ENCODE peak calls at places on chromosome 6, in seven cellular contexts. One of them, this sample, is unnamed.

GRCh38 chr6:84103029-84103428 is 69.5 kb downstream of the MRAP2 start:
- DNase-seq in GF-D8: no peak
- DNase-seq in GM23338: no peak
- DNase-seq in lower leg skin: no peak
- DNase-seq in stomach: no peak
- DNase-seq in glomerular endothelial cell: no peak
- DNase-seq in activated T-cell treated with anti-CD3 and anti-CD28 coated beads for 24 hours: no peak
- DNase-seq in this sample: peak; percentile 2

GRCh38 chr6:20706293-20707165 is 172.3 kb downstream of the CDKAL1 start:
- DNase-seq in glomerular endothelial cell: no peak
- DNase-seq in stomach: no peak
- DNase-seq in lower leg skin: no peak
- DNase-seq in activated T-cell treated with anti-CD3 and anti-CD28 coated beads for 24 hours: no peak
- DNase-seq in GM23338: no peak
- DNase-seq in GF-D8: no peak
- DNase-seq in this sample: peak; percentile 74

GRCh38 chr6:96468681-96469224 is 52.9 kb upstream of the UFL1 start:
- DNase-seq in glomerular endothelial cell: no peak
- DNase-seq in stomach: no peak
- DNase-seq in GF-D8: no peak
- DNase-seq in lower leg skin: no peak
- DNase-seq in GM23338: peak; percentile 50
- DNase-seq in activated T-cell treated with anti-CD3 and anti-CD28 coated beads for 24 hours: no peak
- DNase-seq in this sample: peak; percentile 27

GRCh38 chr6:99614430-99615161 is 8.0 kb downstream of the PRDM13 start:
- DNase-seq in lower leg skin: no peak
- DNase-seq in GF-D8: peak; percentile 62
- DNase-seq in GM23338: peak; percentile 83
- DNase-seq in stomach: no peak
- DNase-seq in activated T-cell treated with anti-CD3 and anti-CD28 coated beads for 24 hours: no peak
- DNase-seq in glomerular endothelial cell: no peak
- DNase-seq in this sample: peak; percentile 49

GRCh38 chr6:47727391-47727790 is 29.0 kb downstream of the ADGRF4 start:
- DNase-seq in lower leg skin: no peak
- DNase-seq in GM23338: no peak
- DNase-seq in stomach: no peak
- DNase-seq in activated T-cell treated with anti-CD3 and anti-CD28 coated beads for 24 hours: no peak
- DNase-seq in glomerular endothelial cell: no peak
- DNase-seq in GF-D8: no peak
- DNase-seq in this sample: no peak

GRCh38 chr6:140980265-140980887 is 1152.3 kb upstream of the GJE1 start:
- DNase-seq in glomerular endothelial cell: no peak
- DNase-seq in lower leg skin: no peak
- DNase-seq in GM23338: peak; percentile 30
- DNase-seq in activated T-cell treated with anti-CD3 and anti-CD28 coated beads for 24 hours: no peak
- DNase-seq in stomach: no peak
- DNase-seq in GF-D8: no peak
- DNase-seq in this sample: no peak

GRCh38 chr6:56995347-56995746 is 40.4 kb downstream of the BEND6 start:
- DNase-seq in GM23338: peak; percentile 68
- DNase-seq in glomerular endothelial cell: no peak
- DNase-seq in activated T-cell treated with anti-CD3 and anti-CD28 coated beads for 24 hours: no peak
- DNase-seq in stomach: no peak
- DNase-seq in GF-D8: no peak
- DNase-seq in lower leg skin: no peak
- DNase-seq in this sample: no peak

GRCh38 chr6:116244284-116244683 is 9.6 kb downstream of the TSPYL4 start:
- DNase-seq in GM23338: no peak
- DNase-seq in glomerular endothelial cell: no peak
- DNase-seq in lower leg skin: no peak
- DNase-seq in GF-D8: no peak
- DNase-seq in activated T-cell treated with anti-CD3 and anti-CD28 coated beads for 24 hours: no peak
- DNase-seq in stomach: peak; percentile 40
- DNase-seq in this sample: no peak

GRCh38 chr6:126341126-126341525 is 1.2 kb downstream of the CENPW start:
- DNase-seq in lower leg skin: no peak
- DNase-seq in activated T-cell treated with anti-CD3 and anti-CD28 coated beads for 24 hours: no peak
- DNase-seq in GM23338: no peak
- DNase-seq in GF-D8: no peak
- DNase-seq in glomerular endothelial cell: no peak
- DNase-seq in stomach: no peak
- DNase-seq in this sample: no peak

GRCh38 chr6:16205377-16206144 is 32.8 kb upstream of the GMPR start:
- DNase-seq in glomerular endothelial cell: no peak
- DNase-seq in GM23338: no peak
- DNase-seq in activated T-cell treated with anti-CD3 and anti-CD28 coated beads for 24 hours: no peak
- DNase-seq in GF-D8: peak; percentile 43
- DNase-seq in lower leg skin: no peak
- DNase-seq in stomach: no peak
- DNase-seq in this sample: peak; percentile 38

GRCh38 chr6:3751019-3751729 is at the start of gene PXDC1:
- DNase-seq in stomach: no peak
- DNase-seq in GM23338: peak; percentile 61
- DNase-seq in glomerular endothelial cell: no peak
- DNase-seq in activated T-cell treated with anti-CD3 and anti-CD28 coated beads for 24 hours: no peak
- DNase-seq in lower leg skin: no peak
- DNase-seq in GF-D8: no peak
- DNase-seq in this sample: no peak

GRCh38 chr6:27672113-27672799 is 199.4 kb upstream of the ZNF184 start:
- DNase-seq in stomach: no peak
- DNase-seq in GM23338: peak; percentile 87
- DNase-seq in lower leg skin: no peak
- DNase-seq in GF-D8: peak; percentile 44
- DNase-seq in activated T-cell treated with anti-CD3 and anti-CD28 coated beads for 24 hours: no peak
- DNase-seq in glomerular endothelial cell: no peak
- DNase-seq in this sample: no peak

GRCh38 chr6:140001851-140002301 is 627.4 kb upstream of the CITED2 start:
- DNase-seq in lower leg skin: no peak
- DNase-seq in glomerular endothelial cell: no peak
- DNase-seq in stomach: no peak
- DNase-seq in GM23338: no peak
- DNase-seq in GF-D8: no peak
- DNase-seq in activated T-cell treated with anti-CD3 and anti-CD28 coated beads for 24 hours: no peak
- DNase-seq in this sample: no peak

GRCh38 chr6:52457096-52457495 is 37.0 kb downstream of the EFHC1 start:
- DNase-seq in lower leg skin: no peak
- DNase-seq in glomerular endothelial cell: no peak
- DNase-seq in GM23338: no peak
- DNase-seq in GF-D8: no peak
- DNase-seq in activated T-cell treated with anti-CD3 and anti-CD28 coated beads for 24 hours: no peak
- DNase-seq in stomach: no peak
- DNase-seq in this sample: no peak

GRCh38 chr6:6837541-6838080 is 249.1 kb downstream of the LY86 start:
- DNase-seq in GF-D8: no peak
- DNase-seq in glomerular endothelial cell: no peak
- DNase-seq in lower leg skin: no peak
- DNase-seq in stomach: no peak
- DNase-seq in activated T-cell treated with anti-CD3 and anti-CD28 coated beads for 24 hours: no peak
- DNase-seq in GM23338: no peak
- DNase-seq in this sample: no peak

GRCh38 chr6:167856999-167857660 is 30.4 kb downstream of the AFDN start:
- DNase-seq in glomerular endothelial cell: no peak
- DNase-seq in activated T-cell treated with anti-CD3 and anti-CD28 coated beads for 24 hours: no peak
- DNase-seq in stomach: no peak
- DNase-seq in GF-D8: peak; percentile 44
- DNase-seq in lower leg skin: no peak
- DNase-seq in GM23338: peak; percentile 58
- DNase-seq in this sample: no peak

GRCh38 chr6:84910881-84911607 is 146.6 kb upstream of the TBX18 start:
- DNase-seq in lower leg skin: no peak
- DNase-seq in activated T-cell treated with anti-CD3 and anti-CD28 coated beads for 24 hours: no peak
- DNase-seq in glomerular endothelial cell: no peak
- DNase-seq in GM23338: peak; percentile 21
- DNase-seq in GF-D8: no peak
- DNase-seq in stomach: no peak
- DNase-seq in this sample: no peak

GRCh38 chr6:104953410-104953953 is 3.4 kb upstream of the LIN28B start:
- DNase-seq in GF-D8: no peak
- DNase-seq in activated T-cell treated with anti-CD3 and anti-CD28 coated beads for 24 hours: no peak
- DNase-seq in glomerular endothelial cell: no peak
- DNase-seq in stomach: no peak
- DNase-seq in GM23338: peak; percentile 90
- DNase-seq in lower leg skin: no peak
- DNase-seq in this sample: no peak

GRCh38 chr6:49955847-49956246 is 8.1 kb downstream of the DEFB114 start:
- DNase-seq in glomerular endothelial cell: no peak
- DNase-seq in GM23338: no peak
- DNase-seq in GF-D8: no peak
- DNase-seq in stomach: no peak
- DNase-seq in activated T-cell treated with anti-CD3 and anti-CD28 coated beads for 24 hours: no peak
- DNase-seq in lower leg skin: no peak
- DNase-seq in this sample: no peak

GRCh38 chr6:28710466-28711191 is 184.9 kb downstream of the GPX5 start:
- DNase-seq in activated T-cell treated with anti-CD3 and anti-CD28 coated beads for 24 hours: peak; percentile 16
- DNase-seq in GF-D8: no peak
- DNase-seq in lower leg skin: no peak
- DNase-seq in GM23338: peak; percentile 80
- DNase-seq in glomerular endothelial cell: no peak
- DNase-seq in stomach: no peak
- DNase-seq in this sample: peak; percentile 23

GRCh38 chr6:139303176-139303575 is 11.4 kb upstream of the TXLNB start:
- DNase-seq in stomach: no peak
- DNase-seq in GF-D8: no peak
- DNase-seq in glomerular endothelial cell: no peak
- DNase-seq in activated T-cell treated with anti-CD3 and anti-CD28 coated beads for 24 hours: no peak
- DNase-seq in lower leg skin: no peak
- DNase-seq in GM23338: no peak
- DNase-seq in this sample: no peak

GRCh38 chr6:137471497-137471896 is 22.7 kb downstream of the OLIG3 start:
- DNase-seq in GF-D8: no peak
- DNase-seq in GM23338: no peak
- DNase-seq in lower leg skin: no peak
- DNase-seq in glomerular endothelial cell: no peak
- DNase-seq in activated T-cell treated with anti-CD3 and anti-CD28 coated beads for 24 hours: no peak
- DNase-seq in stomach: no peak
- DNase-seq in this sample: peak; percentile 21

GRCh38 chr6:35082733-35083403 is 58.3 kb downstream of the TCP11 start:
- DNase-seq in glomerular endothelial cell: no peak
- DNase-seq in GM23338: no peak
- DNase-seq in stomach: no peak
- DNase-seq in activated T-cell treated with anti-CD3 and anti-CD28 coated beads for 24 hours: no peak
- DNase-seq in GF-D8: no peak
- DNase-seq in lower leg skin: no peak
- DNase-seq in this sample: no peak

GRCh38 chr6:20921533-20921932 is 387.3 kb downstream of the CDKAL1 start:
- DNase-seq in glomerular endothelial cell: no peak
- DNase-seq in stomach: no peak
- DNase-seq in lower leg skin: no peak
- DNase-seq in GM23338: no peak
- DNase-seq in activated T-cell treated with anti-CD3 and anti-CD28 coated beads for 24 hours: no peak
- DNase-seq in GF-D8: no peak
- DNase-seq in this sample: no peak

GRCh38 chr6:72348926-72349325 is 272.9 kb upstream of the KCNQ5 start:
- DNase-seq in stomach: no peak
- DNase-seq in glomerular endothelial cell: no peak
- DNase-seq in GM23338: no peak
- DNase-seq in lower leg skin: no peak
- DNase-seq in activated T-cell treated with anti-CD3 and anti-CD28 coated beads for 24 hours: no peak
- DNase-seq in GF-D8: no peak
- DNase-seq in this sample: no peak

GRCh38 chr6:22828179-22829062 is 259.1 kb downstream of the HDGFL1 start:
- DNase-seq in GM23338: peak; percentile 74
- DNase-seq in GF-D8: no peak
- DNase-seq in lower leg skin: peak; percentile 43
- DNase-seq in stomach: no peak
- DNase-seq in glomerular endothelial cell: peak; percentile 99
- DNase-seq in activated T-cell treated with anti-CD3 and anti-CD28 coated beads for 24 hours: no peak
- DNase-seq in this sample: no peak

GRCh38 chr6:19394051-19394450 is 443.1 kb upstream of the ID4 start:
- DNase-seq in glomerular endothelial cell: no peak
- DNase-seq in GF-D8: no peak
- DNase-seq in activated T-cell treated with anti-CD3 and anti-CD28 coated beads for 24 hours: no peak
- DNase-seq in lower leg skin: no peak
- DNase-seq in stomach: no peak
- DNase-seq in GM23338: no peak
- DNase-seq in this sample: no peak

GRCh38 chr6:101391772-101392560 is 1.5 kb upstream of the GRIK2 start:
- DNase-seq in activated T-cell treated with anti-CD3 and anti-CD28 coated beads for 24 hours: no peak
- DNase-seq in lower leg skin: no peak
- DNase-seq in glomerular endothelial cell: no peak
- DNase-seq in GM23338: peak; percentile 51
- DNase-seq in stomach: no peak
- DNase-seq in GF-D8: no peak
- DNase-seq in this sample: no peak

GRCh38 chr6:72525821-72526550 is 95.9 kb upstream of the KCNQ5 start:
- DNase-seq in GM23338: no peak
- DNase-seq in stomach: no peak
- DNase-seq in lower leg skin: no peak
- DNase-seq in activated T-cell treated with anti-CD3 and anti-CD28 coated beads for 24 hours: no peak
- DNase-seq in glomerular endothelial cell: no peak
- DNase-seq in GF-D8: no peak
- DNase-seq in this sample: no peak

GRCh38 chr6:123211777-123212545 is 215.9 kb downstream of the CLVS2 start:
- DNase-seq in glomerular endothelial cell: no peak
- DNase-seq in stomach: no peak
- DNase-seq in activated T-cell treated with anti-CD3 and anti-CD28 coated beads for 24 hours: no peak
- DNase-seq in lower leg skin: no peak
- DNase-seq in GF-D8: no peak
- DNase-seq in GM23338: no peak
- DNase-seq in this sample: no peak

GRCh38 chr6:34056301-34056700 is 89.6 kb downstream of the GRM4 start:
- DNase-seq in GF-D8: no peak
- DNase-seq in stomach: peak; percentile 72
- DNase-seq in lower leg skin: peak; percentile 25
- DNase-seq in glomerular endothelial cell: no peak
- DNase-seq in activated T-cell treated with anti-CD3 and anti-CD28 coated beads for 24 hours: peak; percentile 2
- DNase-seq in GM23338: peak; percentile 91
- DNase-seq in this sample: no peak